ENCODE peak calls at places on chromosomes 1 and 21, in nine cellular contexts. G is hippocampal formation; D is NCI-H2029 treated with DMSO at 0.1 percent for 48 hours; B is T-helper 1 cell; W is GM20000; X is AG09319; K is myocyte; S is A172; P is activated T-cell treated with anti-CD3 and anti-CD28 coated beads, Interleukin-2, amount 50 U/mL, for 4 hours. Z is an unnamed sample.

GRCh38 chr1:159177273-159177907 is 6.0 kb downstream of the CADM3 start:
- DNase-seq in S (peak), K (peak), B (no peak), D (no peak), W (peak), X (no peak), G (no peak), P (no peak), Z (no peak)

GRCh38 chr1:206117151-206117948 is at the start of gene AVPR1B:
- DNase-seq in K (peak), X (no peak), S (peak), W (no peak), D (no peak), P (no peak), G (no peak), B (no peak), Z (peak)

GRCh38 chr1:213162338-213162737 is 111.3 kb downstream of the RPS6KC1 start:
- DNase-seq in S (peak), P (no peak), D (no peak), B (no peak), G (no peak), X (no peak), K (peak), W (no peak), Z (no peak)

GRCh38 chr1:34859442-34860200 is at the start of gene SMIM12:
- DNase-seq in B (peak), G (peak), X (peak), K (peak), W (peak), P (peak), D (peak), S (peak), Z (peak)

GRCh38 chr1:197312163-197312562 is 44.1 kb downstream of the CRB1 start:
- DNase-seq in G (no peak), D (no peak), W (no peak), X (no peak), P (no peak), S (peak), B (no peak), K (no peak), Z (no peak)

GRCh38 chr1:201637282-201638076 is 98.6 kb downstream of the NAV1 start:
- DNase-seq in K (no peak), G (no peak), P (no peak), W (no peak), D (no peak), X (peak), S (no peak), B (no peak), Z (no peak)

GRCh38 chr1:242062271-242062670 is 63.4 kb upstream of the MAP1LC3C start:
- DNase-seq in X (no peak), B (no peak), P (no peak), S (no peak), W (no peak), D (no peak), G (no peak), K (no peak), Z (no peak)

GRCh38 chr21:33171584-33172169 is 58.1 kb upstream of the IFNAR2 start:
- DNase-seq in X (no peak), S (no peak), G (no peak), D (no peak), B (no peak), K (no peak), W (no peak), P (no peak), Z (no peak)

GRCh38 chr1:110152133-110152785 is 2.0 kb downstream of the SLC6A17 start:
- DNase-seq in K (peak), X (no peak), D (no peak), S (peak), W (no peak), P (no peak), B (no peak), G (no peak), Z (no peak)

Z was measured in DMS153.